ENCODE peak calls at places on chromosomes 16 and 17, in eight cellular contexts. M is ovary, G is A549, K is psoas muscle, Z is prostate gland, A is MM.1S, Q is H1, R is colonic mucosa. O is an unnamed sample.

GRCh38 chr17:77404812-77405581 is 264.2 kb downstream of the SEC14L1 start:
- DNase-seq in M (no peak), G (no peak), K (no peak), Z (no peak), Q (no peak), R (peak; percentile 62), A (no peak), O (no peak)

GRCh38 chr16:50067290-50067853 is 1.6 kb downstream of the HEATR3 start:
- DNase-seq in Q (no peak), M (peak; percentile 13), Z (no peak), G (peak; percentile 45), R (peak; percentile 24), K (no peak), A (peak; percentile 53), O (no peak)

GRCh38 chr16:66590322-66590721 is 11.1 kb downstream of the CMTM2 start:
- DNase-seq in Q (no peak), A (peak; percentile 65), Z (no peak), R (no peak), M (no peak), K (no peak), G (no peak), O (no peak)

GRCh38 chr17:73203135-73203787 is 10.4 kb downstream of the COG1 start:
- DNase-seq in Z (peak; percentile 54), A (no peak), R (peak; percentile 81), G (no peak), K (no peak), M (no peak), Q (no peak), O (no peak)

GRCh38 chr17:83190601-83191387 is 111.4 kb downstream of the METRNL start:
- DNase-seq in Z (peak; percentile 2), Q (no peak), A (no peak), M (peak; percentile 12), R (peak; percentile 15), K (peak; percentile 9), G (no peak), O (no peak)

GRCh38 chr16:71746442-71747046 is 22.0 kb upstream of the PHLPP2 start:
- DNase-seq in R (peak; percentile 27), Q (no peak), A (peak; percentile 60), G (peak; percentile 69), Z (no peak), M (no peak), K (no peak), O (no peak)

GRCh38 chr17:57463103-57463885 is 207.0 kb downstream of the MSI2 start:
- DNase-seq in R (no peak), K (no peak), A (no peak), Q (no peak), M (no peak), G (peak; percentile 61), Z (no peak), O (no peak)

GRCh38 chr17:57899822-57900221 is 50.0 kb upstream of the MRPS23 start:
- DNase-seq in K (no peak), M (no peak), Z (peak; percentile 68), R (peak; percentile 81), Q (no peak), G (peak; percentile 68), A (no peak), O (no peak)

GRCh38 chr17:35748323-35748960 is 4.6 kb downstream of the GAS2L2 start:
- DNase-seq in Z (no peak), M (no peak), Q (no peak), G (no peak), K (no peak), R (no peak), A (no peak), O (no peak)

GRCh38 chr17:10026786-10027046 is 121.6 kb upstream of the RCVRN start:
- DNase-seq in A (no peak), G (no peak), R (no peak), Z (no peak), M (no peak), Q (no peak), K (no peak), O (no peak)

GRCh38 chr17:81701288-81702071 is 1.7 kb upstream of the MRPL12 start:
- DNase-seq in K (no peak), M (no peak), Q (no peak), G (no peak), Z (no peak), R (no peak), A (peak; percentile 39), O (no peak)

GRCh38 chr16:49121636-49122035 is 160.0 kb downstream of the CBLN1 start:
- DNase-seq in Z (no peak), G (no peak), Q (no peak), A (no peak), M (no peak), K (no peak), R (no peak), O (no peak)

GRCh38 chr16:29256501-29256981 is 150.0 kb downstream of the NPIPB11 start:
- DNase-seq in A (no peak), R (no peak), M (peak; percentile 26), G (no peak), Q (no peak), Z (no peak), K (no peak), O (peak; percentile 72)

GRCh38 chr17:78748730-78749317 is 33.2 kb downstream of the CYTH1 start:
- DNase-seq in A (peak; percentile 88), R (peak; percentile 71), M (no peak), Z (peak; percentile 41), G (no peak), K (peak; percentile 45), Q (no peak), O (no peak)

GRCh38 chr16:78607465-78607864 is 508.0 kb downstream of the WWOX start:
- DNase-seq in M (peak; percentile 21), R (no peak), Q (no peak), Z (no peak), K (no peak), G (peak; percentile 8), A (no peak), O (no peak)

GRCh38 chr17:81913394-81914102 is 2.3 kb upstream of the PCYT2 start:
- DNase-seq in G (no peak), R (no peak), Z (no peak), M (no peak), K (no peak), A (no peak), Q (no peak), O (no peak)

GRCh38 chr17:73581379-73581778 is 62.9 kb downstream of the SDK2 start:
- DNase-seq in Q (no peak), K (no peak), Z (no peak), R (no peak), G (no peak), M (no peak), A (no peak), O (no peak)

GRCh38 chr17:31724026-31724425 is 135.0 kb downstream of the COPRS start:
- DNase-seq in G (no peak), A (no peak), K (no peak), R (no peak), Z (no peak), M (no peak), Q (no peak), O (no peak)

GRCh38 chr17:66915204-66915611 is 49.3 kb upstream of the CACNG4 start:
- DNase-seq in R (peak; percentile 58), K (no peak), Q (no peak), Z (peak; percentile 75), A (no peak), G (peak; percentile 65), M (no peak), O (no peak)

GRCh38 chr16:17177242-17177967 is 293.4 kb downstream of the XYLT1 start:
- DNase-seq in K (no peak), R (no peak), Q (no peak), Z (peak; percentile 8), A (no peak), M (no peak), G (no peak), O (no peak)

GRCh38 chr17:28599311-28600184 is 723 bp upstream of the SPAG5 start:
- DNase-seq in M (peak; percentile 58), K (peak; percentile 66), A (peak; percentile 87), R (peak; percentile 78), Z (peak; percentile 56), G (peak; percentile 83), Q (no peak), O (peak; percentile 85)

GRCh38 chr16:12815361-12815760 is 11.7 kb upstream of the CPPED1 start:
- DNase-seq in R (no peak), M (no peak), Z (no peak), Q (no peak), A (no peak), K (no peak), G (no peak), O (no peak)
- TF ChIP-seq CTCF in R (no peak), M (no peak), Z (no peak), Q (no peak), A (no peak), K (no peak), G (no peak), O (no peak)

GRCh38 chr16:14436410-14436955 is 193.6 kb downstream of the PARN start:
- DNase-seq in Q (no peak), M (no peak), Z (no peak), K (peak; percentile 43), G (no peak), R (no peak), A (no peak), O (no peak)
- H3K27ac ChIP-seq in Q (no peak overlapping the region), M (no peak overlapping the region), Z (no peak overlapping the region), K (peak overlapping the region; percentile 83), G (peak overlapping the region; percentile 57), R (no peak overlapping the region), A (no peak overlapping the region), O (no peak overlapping the region)

DNA sequence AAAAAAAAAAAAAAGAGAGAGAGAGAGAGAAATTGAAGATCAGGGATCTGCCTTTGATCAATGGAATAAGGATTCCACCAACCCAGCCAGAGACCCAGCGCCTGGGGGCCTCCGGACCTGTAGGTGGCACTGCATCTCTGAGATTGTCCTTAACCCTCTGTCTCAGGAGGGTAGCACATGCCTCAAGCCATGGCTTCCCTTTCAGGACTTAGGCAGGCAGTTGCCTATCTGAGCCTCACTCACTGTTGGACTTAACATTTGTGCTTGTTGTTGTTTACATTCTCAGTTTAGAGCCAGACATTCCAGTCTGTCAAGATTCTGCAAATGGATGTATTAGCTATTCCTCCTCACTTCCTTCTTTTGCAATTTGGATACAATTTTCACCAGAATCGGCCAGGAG is 5.1 kb upstream of the SCNN1B start:
- DNase-seq in M (no peak), A (peak; percentile 62), G (peak; percentile 57), Q (no peak), K (no peak), Z (no peak), R (peak; percentile 48), O (no peak)
- TF ChIP-seq CTCF in M (no peak), A (peak; percentile 63), G (no peak), Q (peak; percentile 78), K (no peak), Z (no peak), R (no peak), O (no peak)

GRCh38 chr17:4573115-4573514 is 11.2 kb upstream of the SMTNL2 start:
- DNase-seq in M (no peak), Z (no peak), A (no peak), K (no peak), R (no peak), Q (no peak), G (no peak), O (no peak)

GRCh38 chr17:4574448-4575045 is 9.8 kb upstream of the SMTNL2 start:
- DNase-seq in K (no peak), R (no peak), G (no peak), M (no peak), Z (no peak), Q (no peak), A (no peak), O (no peak)

GRCh38 chr17:4572131-4572530 is 11.8 kb upstream of the GGT6 start:
- DNase-seq in K (no peak), M (no peak), A (no peak), G (no peak), Z (no peak), Q (no peak), R (no peak), O (no peak)

GRCh38 chr17:4576729-4577322 is 7.5 kb upstream of the SMTNL2 start:
- DNase-seq in Q (no peak), M (no peak), G (no peak), A (no peak), R (no peak), Z (no peak), K (no peak), O (no peak)

GRCh38 chr17:4573682-4574081 is 10.6 kb upstream of the SMTNL2 start:
- DNase-seq in M (no peak), Q (no peak), K (peak; percentile 73), R (no peak), G (peak; percentile 53), Z (no peak), A (peak; percentile 79), O (no peak)
- H3K27ac ChIP-seq in M (no peak overlapping the region), Q (no peak overlapping the region), K (peak overlapping the region; percentile 77), R (no peak overlapping the region), G (no peak overlapping the region), Z (no peak overlapping the region), A (no peak overlapping the region), O (no peak overlapping the region)